ENCODE peak calls at places on chromosomes 5 and 9, in nine cellular contexts. One of them, this sample, is unnamed. For H3K4me1, the result is how much of the 10 kb centered on the place peaks cover.

GRCh38 chr9:133759146-133759900 is 21.2 kb upstream of the SARDH start:
- DNase-seq in BE2C: peak
- DNase-seq in naive thymus-derived CD4-positive, alpha-beta T cell: no peak
- DNase-seq in CD8-positive, alpha-beta T cell: no peak
- DNase-seq in right atrium auricular region: no peak
- DNase-seq in fibroblast of lung: no peak
- DNase-seq in CD8-positive, alpha-beta memory T cell: no peak
- DNase-seq in body of pancreas: peak
- DNase-seq in Peyer's patch: no peak
- DNase-seq in this sample: no peak

GRCh38 chr5:78591227-78591626 is 57.3 kb downstream of the LHFPL2 start:
- DNase-seq in CD8-positive, alpha-beta memory T cell: no peak
- DNase-seq in BE2C: no peak
- DNase-seq in naive thymus-derived CD4-positive, alpha-beta T cell: no peak
- DNase-seq in right atrium auricular region: no peak
- DNase-seq in Peyer's patch: no peak
- DNase-seq in CD8-positive, alpha-beta T cell: no peak
- DNase-seq in fibroblast of lung: peak
- DNase-seq in body of pancreas: no peak
- DNase-seq in this sample: no peak

GRCh38 chr5:110548171-110548570 is 178.3 kb downstream of the TMEM232 start:
- DNase-seq in right atrium auricular region: no peak
- DNase-seq in body of pancreas: no peak
- DNase-seq in naive thymus-derived CD4-positive, alpha-beta T cell: no peak
- DNase-seq in CD8-positive, alpha-beta memory T cell: no peak
- DNase-seq in Peyer's patch: no peak
- DNase-seq in fibroblast of lung: no peak
- DNase-seq in BE2C: no peak
- DNase-seq in CD8-positive, alpha-beta T cell: no peak
- DNase-seq in this sample: no peak

GRCh38 chr9:121975801-121976277 is 117.3 kb downstream of the TTLL11 start:
- DNase-seq in naive thymus-derived CD4-positive, alpha-beta T cell: no peak
- DNase-seq in fibroblast of lung: peak
- DNase-seq in body of pancreas: peak
- DNase-seq in CD8-positive, alpha-beta T cell: no peak
- DNase-seq in right atrium auricular region: no peak
- DNase-seq in CD8-positive, alpha-beta memory T cell: no peak
- DNase-seq in Peyer's patch: no peak
- DNase-seq in BE2C: no peak
- DNase-seq in this sample: no peak

GRCh38 chr5:172403191-172403794 is 51.0 kb downstream of the SH3PXD2B start:
- DNase-seq in naive thymus-derived CD4-positive, alpha-beta T cell: no peak
- DNase-seq in body of pancreas: peak
- DNase-seq in fibroblast of lung: peak
- DNase-seq in CD8-positive, alpha-beta T cell: no peak
- DNase-seq in BE2C: peak
- DNase-seq in right atrium auricular region: peak
- DNase-seq in CD8-positive, alpha-beta memory T cell: no peak
- DNase-seq in Peyer's patch: peak
- DNase-seq in this sample: no peak

GRCh38 chr5:109451161-109451560 is 41.4 kb upstream of the PJA2 start:
- DNase-seq in fibroblast of lung: no peak
- DNase-seq in BE2C: no peak
- DNase-seq in right atrium auricular region: no peak
- DNase-seq in CD8-positive, alpha-beta memory T cell: no peak
- DNase-seq in body of pancreas: peak
- DNase-seq in Peyer's patch: no peak
- DNase-seq in naive thymus-derived CD4-positive, alpha-beta T cell: no peak
- DNase-seq in CD8-positive, alpha-beta T cell: no peak
- DNase-seq in this sample: no peak

GRCh38 chr5:58460727-58461286 is 921 bp upstream of the PLK2 start:
- DNase-seq in right atrium auricular region: peak
- DNase-seq in fibroblast of lung: peak
- DNase-seq in body of pancreas: peak
- DNase-seq in CD8-positive, alpha-beta memory T cell: peak
- DNase-seq in naive thymus-derived CD4-positive, alpha-beta T cell: peak
- DNase-seq in Peyer's patch: peak
- DNase-seq in BE2C: peak
- DNase-seq in CD8-positive, alpha-beta T cell: peak
- DNase-seq in this sample: peak

GRCh38 chr9:133111461-133112360 is 9.3 kb downstream of the RALGDS start:
- DNase-seq in BE2C: peak
- DNase-seq in Peyer's patch: no peak
- DNase-seq in naive thymus-derived CD4-positive, alpha-beta T cell: no peak
- DNase-seq in right atrium auricular region: no peak
- DNase-seq in CD8-positive, alpha-beta T cell: no peak
- DNase-seq in body of pancreas: no peak
- DNase-seq in fibroblast of lung: no peak
- DNase-seq in CD8-positive, alpha-beta memory T cell: peak
- DNase-seq in this sample: no peak

GRCh38 chr5:40446910-40447309 is 232.8 kb upstream of the PTGER4 start:
- DNase-seq in BE2C: no peak
- DNase-seq in CD8-positive, alpha-beta memory T cell: no peak
- DNase-seq in naive thymus-derived CD4-positive, alpha-beta T cell: no peak
- DNase-seq in fibroblast of lung: peak
- DNase-seq in body of pancreas: no peak
- DNase-seq in right atrium auricular region: no peak
- DNase-seq in Peyer's patch: no peak
- DNase-seq in CD8-positive, alpha-beta T cell: no peak
- DNase-seq in this sample: no peak

DNA sequence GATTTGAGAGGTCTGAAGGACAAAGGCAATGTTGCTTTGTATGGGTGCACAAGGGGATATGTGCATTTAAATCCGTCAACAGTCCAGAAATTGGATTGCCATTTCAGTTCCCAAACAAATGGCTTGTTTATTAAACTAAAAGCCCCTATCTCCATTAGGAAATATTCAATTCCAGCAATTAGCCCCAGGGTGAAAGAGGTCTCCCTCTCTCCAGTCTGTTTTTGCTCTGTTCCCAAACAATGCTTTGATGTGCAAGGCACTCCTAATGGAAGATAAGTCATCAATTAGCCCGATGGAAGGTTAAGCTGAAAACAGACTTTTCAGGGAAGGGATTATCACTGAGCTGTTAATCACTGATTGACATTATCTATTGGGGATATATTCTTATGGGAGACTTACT is 101.3 kb downstream of the C9orf152 start:
- DNase-seq in CD8-positive, alpha-beta memory T cell: no peak
- DNase-seq in body of pancreas: no peak
- DNase-seq in fibroblast of lung: no peak
- DNase-seq in naive thymus-derived CD4-positive, alpha-beta T cell: no peak
- DNase-seq in BE2C: peak
- DNase-seq in Peyer's patch: no peak
- DNase-seq in CD8-positive, alpha-beta T cell: no peak
- DNase-seq in right atrium auricular region: no peak
- DNase-seq in this sample: no peak
- H3K4me1 ChIP-seq in CD8-positive, alpha-beta memory T cell: under half
- H3K4me1 ChIP-seq in body of pancreas: under half
- H3K4me1 ChIP-seq in fibroblast of lung: under half
- H3K4me1 ChIP-seq in naive thymus-derived CD4-positive, alpha-beta T cell: under half
- H3K4me1 ChIP-seq in BE2C: under half
- H3K4me1 ChIP-seq in Peyer's patch: under half
- H3K4me1 ChIP-seq in CD8-positive, alpha-beta T cell: under half
- H3K4me1 ChIP-seq in right atrium auricular region: under half
- H3K4me1 ChIP-seq in this sample: under half

GRCh38 chr9:137204731-137205125 is 720 bp downstream of the TMEM203 start:
- DNase-seq in fibroblast of lung: no peak
- DNase-seq in BE2C: no peak
- DNase-seq in naive thymus-derived CD4-positive, alpha-beta T cell: no peak
- DNase-seq in body of pancreas: no peak
- DNase-seq in CD8-positive, alpha-beta T cell: no peak
- DNase-seq in Peyer's patch: no peak
- DNase-seq in CD8-positive, alpha-beta memory T cell: no peak
- DNase-seq in right atrium auricular region: no peak
- DNase-seq in this sample: no peak

GRCh38 chr9:137200311-137201204 is at the start of gene TPRN:
- DNase-seq in naive thymus-derived CD4-positive, alpha-beta T cell: peak
- DNase-seq in CD8-positive, alpha-beta T cell: peak
- DNase-seq in CD8-positive, alpha-beta memory T cell: peak
- DNase-seq in BE2C: peak
- DNase-seq in right atrium auricular region: peak
- DNase-seq in body of pancreas: peak
- DNase-seq in fibroblast of lung: peak
- DNase-seq in Peyer's patch: peak
- DNase-seq in this sample: peak

GRCh38 chr9:137202966-137203365 is 2.4 kb upstream of the TPRN start:
- DNase-seq in fibroblast of lung: no peak
- DNase-seq in Peyer's patch: no peak
- DNase-seq in naive thymus-derived CD4-positive, alpha-beta T cell: no peak
- DNase-seq in CD8-positive, alpha-beta memory T cell: no peak
- DNase-seq in body of pancreas: no peak
- DNase-seq in BE2C: peak
- DNase-seq in CD8-positive, alpha-beta T cell: no peak
- DNase-seq in right atrium auricular region: no peak
- DNase-seq in this sample: no peak

GRCh38 chr9:137201205-137201868 is 796 bp upstream of the TPRN start:
- DNase-seq in CD8-positive, alpha-beta memory T cell: no peak
- DNase-seq in body of pancreas: no peak
- DNase-seq in right atrium auricular region: no peak
- DNase-seq in BE2C: no peak
- DNase-seq in fibroblast of lung: no peak
- DNase-seq in naive thymus-derived CD4-positive, alpha-beta T cell: no peak
- DNase-seq in CD8-positive, alpha-beta T cell: no peak
- DNase-seq in Peyer's patch: no peak
- DNase-seq in this sample: no peak

GRCh38 chr9:137205126-137206069 is at the start of the genes NDOR1 and TMEM203:
- DNase-seq in BE2C: peak
- DNase-seq in CD8-positive, alpha-beta memory T cell: peak
- DNase-seq in CD8-positive, alpha-beta T cell: peak
- DNase-seq in naive thymus-derived CD4-positive, alpha-beta T cell: peak
- DNase-seq in body of pancreas: peak
- DNase-seq in fibroblast of lung: peak
- DNase-seq in Peyer's patch: peak
- DNase-seq in right atrium auricular region: peak
- DNase-seq in this sample: peak
- H3K4me1 ChIP-seq in BE2C: under half
- H3K4me1 ChIP-seq in CD8-positive, alpha-beta memory T cell: under half
- H3K4me1 ChIP-seq in CD8-positive, alpha-beta T cell: under half
- H3K4me1 ChIP-seq in naive thymus-derived CD4-positive, alpha-beta T cell: under half
- H3K4me1 ChIP-seq in body of pancreas: half or more
- H3K4me1 ChIP-seq in fibroblast of lung: under half
- H3K4me1 ChIP-seq in Peyer's patch: under half
- H3K4me1 ChIP-seq in right atrium auricular region: under half
- H3K4me1 ChIP-seq in this sample: under half

GRCh38 chr9:96400132-96400910 is 16.8 kb upstream of the SLC35D2 start:
- DNase-seq in right atrium auricular region: no peak
- DNase-seq in BE2C: no peak
- DNase-seq in naive thymus-derived CD4-positive, alpha-beta T cell: no peak
- DNase-seq in CD8-positive, alpha-beta T cell: no peak
- DNase-seq in body of pancreas: no peak
- DNase-seq in Peyer's patch: no peak
- DNase-seq in fibroblast of lung: no peak
- DNase-seq in CD8-positive, alpha-beta memory T cell: no peak
- DNase-seq in this sample: no peak

GRCh38 chr9:96395964-96396363 is 12.5 kb upstream of the SLC35D2 start:
- DNase-seq in body of pancreas: no peak
- DNase-seq in CD8-positive, alpha-beta T cell: no peak
- DNase-seq in Peyer's patch: no peak
- DNase-seq in fibroblast of lung: no peak
- DNase-seq in naive thymus-derived CD4-positive, alpha-beta T cell: no peak
- DNase-seq in BE2C: no peak
- DNase-seq in CD8-positive, alpha-beta memory T cell: no peak
- DNase-seq in right atrium auricular region: no peak
- DNase-seq in this sample: no peak

GRCh38 chr9:96394832-96395496 is 11.5 kb upstream of the SLC35D2 start:
- DNase-seq in right atrium auricular region: no peak
- DNase-seq in Peyer's patch: no peak
- DNase-seq in BE2C: no peak
- DNase-seq in CD8-positive, alpha-beta memory T cell: no peak
- DNase-seq in naive thymus-derived CD4-positive, alpha-beta T cell: no peak
- DNase-seq in fibroblast of lung: no peak
- DNase-seq in CD8-positive, alpha-beta T cell: no peak
- DNase-seq in body of pancreas: no peak
- DNase-seq in this sample: no peak

GRCh38 chr9:96398582-96399334 is 15.2 kb upstream of the SLC35D2 start:
- DNase-seq in BE2C: no peak
- DNase-seq in CD8-positive, alpha-beta T cell: no peak
- DNase-seq in right atrium auricular region: no peak
- DNase-seq in fibroblast of lung: no peak
- DNase-seq in Peyer's patch: peak
- DNase-seq in body of pancreas: no peak
- DNase-seq in naive thymus-derived CD4-positive, alpha-beta T cell: peak
- DNase-seq in CD8-positive, alpha-beta memory T cell: no peak
- DNase-seq in this sample: peak

DNA sequence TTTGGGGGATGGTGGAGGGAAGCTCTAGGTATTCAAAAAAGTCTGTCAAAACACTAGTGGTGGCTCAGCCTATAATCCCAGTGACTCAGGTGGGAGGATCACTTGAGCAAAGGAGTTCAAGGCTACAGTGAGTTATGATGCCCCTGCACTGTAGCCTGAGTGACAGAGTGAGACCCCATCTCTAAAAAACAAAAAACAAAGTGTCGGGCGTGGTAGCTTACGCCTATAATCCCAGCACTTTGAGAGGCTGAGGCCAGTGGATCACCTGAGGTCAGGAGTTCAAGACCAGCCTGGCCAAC is 15.8 kb upstream of the SLC35D2 start:
- DNase-seq in fibroblast of lung: no peak
- DNase-seq in body of pancreas: no peak
- DNase-seq in CD8-positive, alpha-beta T cell: no peak
- DNase-seq in naive thymus-derived CD4-positive, alpha-beta T cell: no peak
- DNase-seq in CD8-positive, alpha-beta memory T cell: no peak
- DNase-seq in BE2C: no peak
- DNase-seq in right atrium auricular region: no peak
- DNase-seq in Peyer's patch: no peak
- DNase-seq in this sample: no peak
- H3K4me1 ChIP-seq in fibroblast of lung: under half
- H3K4me1 ChIP-seq in body of pancreas: under half
- H3K4me1 ChIP-seq in CD8-positive, alpha-beta T cell: under half
- H3K4me1 ChIP-seq in naive thymus-derived CD4-positive, alpha-beta T cell: under half
- H3K4me1 ChIP-seq in CD8-positive, alpha-beta memory T cell: under half
- H3K4me1 ChIP-seq in BE2C: under half
- H3K4me1 ChIP-seq in right atrium auricular region: under half
- H3K4me1 ChIP-seq in Peyer's patch: under half
- H3K4me1 ChIP-seq in this sample: under half

DNA sequence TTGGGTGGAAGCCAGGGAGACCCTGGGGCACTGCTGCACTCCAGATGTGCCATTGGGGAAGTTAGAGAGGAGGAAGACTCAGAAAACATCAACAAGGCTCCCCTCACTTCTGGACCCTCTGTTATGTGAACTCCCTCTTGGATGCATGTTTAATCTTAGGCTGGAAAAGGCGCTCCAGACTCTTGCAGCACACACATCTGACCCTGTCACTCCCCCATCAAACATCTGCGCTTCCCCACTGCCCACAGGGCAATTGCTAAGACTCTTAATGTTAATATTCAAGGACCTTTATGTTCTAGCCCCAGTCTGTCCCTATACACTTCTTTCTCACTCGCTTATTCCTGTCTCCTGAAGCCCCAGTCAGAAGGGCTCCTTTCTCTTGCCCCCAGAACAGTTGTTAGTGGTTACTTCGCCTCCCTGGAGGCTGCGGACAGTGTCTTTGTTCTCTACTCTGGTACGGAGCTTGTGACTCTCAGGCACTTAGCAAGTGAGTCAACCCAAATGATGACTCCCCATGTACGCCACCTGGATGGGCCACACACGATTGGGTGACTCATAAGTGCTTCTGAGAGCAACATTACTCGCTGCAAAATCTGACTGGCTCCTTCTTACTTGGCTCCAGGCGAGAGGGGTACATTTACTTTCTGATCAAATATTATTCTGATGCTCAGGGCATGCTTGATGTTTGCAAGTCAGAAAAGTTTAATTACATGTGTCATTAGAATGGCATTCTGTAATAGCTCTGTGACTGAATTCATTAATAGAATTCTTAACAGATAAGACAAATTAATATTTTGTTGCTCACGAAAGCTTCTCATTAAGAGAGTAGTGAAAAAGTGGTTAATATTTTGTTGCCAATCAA is 193.6 kb downstream of the HSPA4 start:
- DNase-seq in Peyer's patch: no peak
- DNase-seq in fibroblast of lung: peak
- DNase-seq in CD8-positive, alpha-beta memory T cell: no peak
- DNase-seq in BE2C: peak
- DNase-seq in right atrium auricular region: no peak
- DNase-seq in body of pancreas: no peak
- DNase-seq in CD8-positive, alpha-beta T cell: no peak
- DNase-seq in naive thymus-derived CD4-positive, alpha-beta T cell: no peak
- DNase-seq in this sample: no peak
- H3K4me1 ChIP-seq in Peyer's patch: under half
- H3K4me1 ChIP-seq in fibroblast of lung: under half
- H3K4me1 ChIP-seq in CD8-positive, alpha-beta memory T cell: under half
- H3K4me1 ChIP-seq in BE2C: under half
- H3K4me1 ChIP-seq in right atrium auricular region: under half
- H3K4me1 ChIP-seq in body of pancreas: under half
- H3K4me1 ChIP-seq in CD8-positive, alpha-beta T cell: under half
- H3K4me1 ChIP-seq in naive thymus-derived CD4-positive, alpha-beta T cell: under half
- H3K4me1 ChIP-seq in this sample: under half

This sample was measured in CD4-positive, alpha-beta memory T cell.